ENCODE peak calls at places on chromosomes 13 and 19, in ten cellular contexts. L is fibroblast of mammary gland, G is heart right ventricle, F is cardiac muscle cell, R is fibroblast of lung, P is MCF 10A, J is Caco-2, B is ovary, I is endothelial cell of umbilical vein, A is cardiac fibroblast. E is an unnamed sample.

GRCh38 chr19:51503891-51504290 is 2.3 kb upstream of the SIGLEC12 start:
- DNase-seq in L (no peak), G (no peak), F (no peak), R (no peak), P (no peak), J (no peak), B (no peak), I (no peak), A (no peak), E (no peak)

GRCh38 chr13:96781141-96781540 is 213.1 kb downstream of the OXGR1 start:
- DNase-seq in L (no peak), G (no peak), F (no peak), R (peak), P (peak), J (no peak), B (no peak), I (no peak), A (no peak), E (no peak)

GRCh38 chr13:19158526-19158925 is 23.1 kb downstream of the TUBA3C start:
- DNase-seq in L (no peak), G (no peak), F (no peak), R (no peak), P (no peak), J (peak), B (no peak), I (no peak), A (no peak), E (no peak)

GRCh38 chr13:97435794-97436193 is 1.8 kb downstream of the RAP2A start:
- DNase-seq in L (peak), G (no peak), F (no peak), R (peak), P (peak), J (no peak), B (no peak), I (peak), A (no peak), E (no peak)

GRCh38 chr13:25886438-25887214 is 165.2 kb downstream of the SHISA2 start:
- DNase-seq in L (peak), G (no peak), F (no peak), R (peak), P (peak), J (no peak), B (no peak), I (peak), A (peak), E (peak)

GRCh38 chr13:37616131-37616530 is 17.6 kb upstream of the POSTN start:
- DNase-seq in L (no peak), G (no peak), F (no peak), R (peak), P (no peak), J (no peak), B (no peak), I (no peak), A (no peak), E (no peak)

GRCh38 chr19:5128251-5128931 is 159.5 kb downstream of the KDM4B start:
- DNase-seq in L (peak), G (peak), F (peak), R (peak), P (no peak), J (no peak), B (peak), I (peak), A (peak), E (peak)

GRCh38 chr19:18173054-18173571 is 500 bp upstream of the IFI30 start:
- DNase-seq in L (peak), G (no peak), F (no peak), R (no peak), P (no peak), J (no peak), B (peak), I (no peak), A (no peak), E (no peak)

GRCh38 chr13:56189978-56190377 is 950.7 kb upstream of the PRR20A start:
- DNase-seq in L (no peak), G (no peak), F (no peak), R (no peak), P (no peak), J (no peak), B (no peak), I (no peak), A (no peak), E (no peak)

GRCh38 chr19:397321-397720 is 11.6 kb downstream of the C2CD4C start:
- DNase-seq in L (no peak), G (no peak), F (no peak), R (no peak), P (no peak), J (no peak), B (peak), I (no peak), A (no peak), E (no peak)

GRCh38 chr19:35265126-35265995 is 3.4 kb upstream of the USF2 start:
- DNase-seq in L (peak), G (no peak), F (no peak), R (no peak), P (peak), J (peak), B (peak), I (no peak), A (no peak), E (no peak)

GRCh38 chr19:2167896-2168618 is 4.3 kb downstream of the DOT1L start:
- DNase-seq in L (peak), G (peak), F (peak), R (peak), P (peak), J (no peak), B (no peak), I (peak), A (peak), E (no peak)

GRCh38 chr19:3683866-3684816 is 16.1 kb downstream of the PIP5K1C start:
- DNase-seq in L (peak), G (no peak), F (no peak), R (peak), P (peak), J (no peak), B (no peak), I (no peak), A (no peak), E (no peak)

GRCh38 chr19:12783226-12783848 is 7.9 kb upstream of the JUNB start:
- DNase-seq in L (no peak), G (no peak), F (no peak), R (no peak), P (no peak), J (no peak), B (no peak), I (no peak), A (no peak), E (no peak)

GRCh38 chr13:93388701-93389100 is 162.1 kb downstream of the GPC6 start:
- DNase-seq in L (peak), G (no peak), F (no peak), R (peak), P (peak), J (no peak), B (no peak), I (no peak), A (peak), E (no peak)

GRCh38 chr13:111371211-111371610 is 50.8 kb downstream of the TEX29 start:
- DNase-seq in L (peak), G (no peak), F (no peak), R (no peak), P (no peak), J (no peak), B (no peak), I (no peak), A (peak), E (no peak)

GRCh38 chr19:9075064-9075964 is 11.5 kb upstream of the OR1M1 start:
- DNase-seq in L (peak), G (peak), F (peak), R (peak), P (peak), J (no peak), B (peak), I (peak), A (peak), E (peak)

GRCh38 chr19:29119582-29119981 is 93.4 kb downstream of the UQCRFS1 start:
- DNase-seq in L (peak), G (no peak), F (peak), R (no peak), P (no peak), J (no peak), B (no peak), I (no peak), A (peak), E (no peak)

GRCh38 chr19:1066251-1066747 is 668 bp upstream of the ARHGAP45 start:
- DNase-seq in L (no peak), G (no peak), F (peak), R (no peak), P (peak), J (peak), B (no peak), I (no peak), A (no peak), E (no peak)

GRCh38 chr13:44101347-44102083 is 221.8 kb downstream of the LACC1 start:
- DNase-seq in L (no peak), G (no peak), F (no peak), R (no peak), P (no peak), J (no peak), B (no peak), I (no peak), A (no peak), E (no peak)

GRCh38 chr13:34931572-34931971 is 10.5 kb upstream of the NBEA start:
- DNase-seq in L (peak), G (no peak), F (no peak), R (peak), P (peak), J (no peak), B (no peak), I (no peak), A (peak), E (no peak)

GRCh38 chr13:30863796-30864195 is 42.3 kb upstream of the MEDAG start:
- DNase-seq in L (no peak), G (no peak), F (no peak), R (no peak), P (no peak), J (no peak), B (no peak), I (no peak), A (no peak), E (no peak)

GRCh38 chr19:52453324-52454094 is at the start of gene ZNF578:
- DNase-seq in L (peak), G (peak), F (peak), R (peak), P (no peak), J (no peak), B (peak), I (peak), A (peak), E (peak)

GRCh38 chr13:113970810-113971470 is 2.9 kb downstream of the C13orf46 start:
- DNase-seq in L (peak), G (peak), F (no peak), R (peak), P (peak), J (no peak), B (no peak), I (no peak), A (peak), E (no peak)

GRCh38 chr19:44720945-44721344 is 22.0 kb downstream of the CEACAM16 start:
- DNase-seq in L (peak), G (no peak), F (no peak), R (peak), P (no peak), J (no peak), B (no peak), I (no peak), A (peak), E (no peak)

GRCh38 chr19:2097330-2098327 is 914 bp downstream of the IZUMO4 start:
- DNase-seq in L (no peak), G (no peak), F (no peak), R (no peak), P (no peak), J (no peak), B (peak), I (no peak), A (no peak), E (no peak)

GRCh38 chr19:33826521-33826920 is 29.9 kb downstream of the KCTD15 start:
- DNase-seq in L (no peak), G (no peak), F (no peak), R (no peak), P (no peak), J (no peak), B (no peak), I (no peak), A (no peak), E (no peak)

GRCh38 chr19:30674656-30675055 is 302.5 kb downstream of the ZNF536 start:
- DNase-seq in L (no peak), G (no peak), F (no peak), R (no peak), P (no peak), J (no peak), B (no peak), I (no peak), A (no peak), E (no peak)

GRCh38 chr19:1231729-1232128 is 6.1 kb downstream of the CBARP start:
- DNase-seq in L (no peak), G (no peak), F (no peak), R (no peak), P (no peak), J (no peak), B (no peak), I (no peak), A (no peak), E (no peak)

GRCh38 chr13:110773480-110773879 is 60.0 kb downstream of the ING1 start:
- DNase-seq in L (no peak), G (no peak), F (no peak), R (no peak), P (no peak), J (no peak), B (no peak), I (no peak), A (no peak), E (no peak)

GRCh38 chr13:23325191-23325590 is 108.3 kb downstream of the SACS start:
- DNase-seq in L (no peak), G (no peak), F (no peak), R (no peak), P (peak), J (no peak), B (no peak), I (no peak), A (no peak), E (no peak)

GRCh38 chr13:48571121-48571901 is 38.4 kb upstream of the RCBTB2 start:
- DNase-seq in L (peak), G (peak), F (peak), R (peak), P (no peak), J (no peak), B (peak), I (peak), A (peak), E (peak)

GRCh38 chr19:45294291-45295029 is 28.2 kb downstream of the CKM start:
- DNase-seq in L (peak), G (peak), F (peak), R (no peak), P (no peak), J (no peak), B (peak), I (no peak), A (no peak), E (no peak)

GRCh38 chr13:32105653-32106313 is 74.2 kb downstream of the FRY start:
- DNase-seq in L (no peak), G (no peak), F (no peak), R (no peak), P (no peak), J (no peak), B (no peak), I (no peak), A (no peak), E (no peak)

GRCh38 chr13:75554981-75555380 is 5.4 kb downstream of the UCHL3 start:
- DNase-seq in L (peak), G (no peak), F (no peak), R (no peak), P (no peak), J (no peak), B (no peak), I (no peak), A (no peak), E (no peak)

GRCh38 chr19:47637550-47637949 is 28.6 kb downstream of the BICRA start:
- DNase-seq in L (peak), G (no peak), F (no peak), R (peak), P (no peak), J (no peak), B (no peak), I (no peak), A (peak), E (no peak)

GRCh38 chr19:10567696-10568443 is 909 bp downstream of the CDKN2D start:
- DNase-seq in L (no peak), G (no peak), F (no peak), R (no peak), P (no peak), J (no peak), B (no peak), I (no peak), A (no peak), E (no peak)

GRCh38 chr19:10566408-10566657 is 523 bp upstream of the KRI1 start:
- DNase-seq in L (no peak), G (no peak), F (no peak), R (no peak), P (no peak), J (no peak), B (no peak), I (no peak), A (no peak), E (no peak)

GRCh38 chr19:10566658-10567410 is 1.0 kb upstream of the KRI1 start:
- DNase-seq in L (no peak), G (no peak), F (no peak), R (no peak), P (no peak), J (no peak), B (peak), I (no peak), A (no peak), E (no peak)

GRCh38 chr19:10568826-10569651 is at the start of gene CDKN2D:
- DNase-seq in L (peak), G (peak), F (peak), R (peak), P (peak), J (peak), B (peak), I (peak), A (peak), E (peak)

GRCh38 chr19:10568444-10568825 is 344 bp downstream of the CDKN2D start:
- DNase-seq in L (no peak), G (peak), F (no peak), R (no peak), P (peak), J (peak), B (no peak), I (no peak), A (no peak), E (no peak)
- TF ChIP-seq CTCF in L (no peak), G (no peak), F (no peak), R (no peak), P (peak), J (no peak), B (no peak), I (no peak), A (no peak), E (no peak)

DNA sequence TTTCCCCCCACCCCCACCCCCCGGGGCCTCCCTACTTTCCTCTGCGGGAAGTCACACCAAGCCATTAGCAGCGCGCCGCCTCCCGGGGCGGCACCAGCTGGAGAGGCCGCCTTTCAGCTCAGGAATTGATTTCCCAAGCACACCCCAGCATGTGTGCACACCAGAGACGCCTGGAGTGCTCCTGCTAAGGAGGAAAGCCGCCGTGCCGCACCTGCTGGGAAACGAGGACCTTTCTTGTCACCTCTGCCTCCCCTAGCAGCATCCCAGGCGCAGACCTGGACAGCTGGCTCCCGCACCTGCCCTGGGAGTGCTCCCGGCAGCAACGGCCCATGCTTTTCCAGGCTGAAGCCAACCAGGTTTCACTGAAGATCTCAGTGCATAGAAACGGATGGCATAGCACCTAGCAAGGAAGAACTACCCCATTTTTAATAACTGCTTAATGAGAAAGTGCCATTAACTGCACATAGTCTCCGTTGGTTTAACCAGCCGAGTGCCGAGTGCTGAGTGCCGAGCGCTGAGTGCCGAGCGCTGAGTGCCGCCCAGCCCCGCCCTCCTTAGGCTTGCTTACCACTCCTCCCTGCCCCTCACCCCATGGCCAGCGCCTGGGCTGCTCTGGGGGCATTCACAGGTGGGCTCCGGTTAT is 165.0 kb downstream of the USP12 start:
- DNase-seq in L (peak), G (no peak), F (peak), R (peak), P (peak), J (no peak), B (no peak), I (no peak), A (peak), E (no peak)
- TF ChIP-seq CTCF in L (no peak), G (no peak), F (no peak), R (no peak), P (no peak), J (no peak), B (no peak), I (no peak), A (no peak), E (no peak)

GRCh38 chr13:109764474-109765292 is 21.7 kb downstream of the IRS2 start:
- DNase-seq in L (peak), G (no peak), F (no peak), R (peak), P (peak), J (no peak), B (no peak), I (no peak), A (no peak), E (no peak)
- TF ChIP-seq CTCF in L (peak), G (peak), F (no peak), R (peak), P (peak), J (no peak), B (no peak), I (no peak), A (peak), E (peak)

DNA sequence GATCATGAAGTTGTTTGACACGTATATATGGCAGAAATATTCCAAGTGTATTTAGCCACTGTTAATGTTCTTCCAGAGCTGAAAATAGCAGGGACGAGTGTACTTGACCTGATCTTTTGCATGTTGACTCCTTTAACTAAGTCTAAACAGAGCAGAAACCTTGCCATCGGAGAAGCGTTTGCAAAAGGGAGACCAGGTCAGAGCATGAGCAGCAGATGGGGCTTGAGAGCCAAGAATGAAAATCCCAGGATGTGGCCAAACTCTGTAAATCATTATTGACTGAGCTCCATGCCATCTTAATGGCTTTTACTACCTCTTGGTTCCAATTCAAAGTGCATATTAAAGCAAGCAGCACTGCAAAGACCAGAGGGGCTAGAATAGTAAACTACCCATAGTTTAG is 55.5 kb downstream of the FAM216B start:
- DNase-seq in L (peak), G (peak), F (peak), R (peak), P (peak), J (peak), B (no peak), I (peak), A (peak), E (peak)
- TF ChIP-seq CTCF in L (peak), G (peak), F (peak), R (peak), P (no peak), J (peak), B (no peak), I (peak), A (peak), E (peak)

GRCh38 chr13:64339373-64340063 is 2890.6 kb downstream of the PCDH9 start:
- DNase-seq in L (no peak), G (no peak), F (no peak), R (no peak), P (no peak), J (no peak), B (no peak), I (no peak), A (no peak), E (no peak)

GRCh38 chr13:64333888-64334287 is 2896.2 kb downstream of the PCDH9 start:
- DNase-seq in L (no peak), G (no peak), F (no peak), R (no peak), P (no peak), J (no peak), B (no peak), I (no peak), A (no peak), E (no peak)

DNA sequence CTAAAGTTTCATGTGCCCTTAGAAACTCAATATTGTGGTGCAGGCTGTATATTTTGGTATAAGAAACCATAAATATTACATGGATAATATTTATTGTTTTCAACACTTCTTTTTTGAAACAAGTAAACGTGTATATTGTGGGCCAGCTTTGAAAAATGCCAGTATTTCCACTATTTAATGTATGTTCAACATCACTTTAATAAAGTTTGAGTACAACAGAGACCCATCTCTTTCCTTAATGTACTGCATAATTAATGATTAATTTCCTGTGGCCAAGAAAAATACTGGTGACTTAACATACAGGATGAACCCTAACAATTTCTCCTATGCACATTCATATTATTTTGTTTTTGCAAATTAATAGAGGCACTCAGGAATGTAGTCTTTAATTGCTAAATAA is 2891.5 kb downstream of the PCDH9 start:
- DNase-seq in L (no peak), G (no peak), F (no peak), R (no peak), P (no peak), J (no peak), B (no peak), I (peak), A (no peak), E (no peak)
- TF ChIP-seq CTCF in L (no peak), G (no peak), F (no peak), R (no peak), P (no peak), J (no peak), B (no peak), I (no peak), A (no peak), E (no peak)

E was measured in AG09319.